ENCODE peak calls at places on chromosomes 16 and 17, in eight cellular contexts. F is sigmoid colon, D is K562, P is H1, C is transverse colon, R is esophagus muscularis mucosa, V is Panc1, N is GM23338. Y is an unnamed sample.

GRCh38 chr16:268141-269053 is 7.3 kb downstream of the RGS11 start:
- DNase-seq in C (peak; percentile 77), R (no peak), D (no peak), F (no peak), V (no peak), P (no peak), N (no peak), Y (no peak)

GRCh38 chr16:86901483-86901882 is 323.1 kb downstream of the FOXL1 start:
- DNase-seq in D (no peak), R (no peak), V (no peak), P (no peak), C (no peak), F (no peak), N (no peak), Y (no peak)

GRCh38 chr16:71526111-71526998 is at the start of gene CHST4:
- DNase-seq in C (no peak), N (peak; percentile 93), P (peak; percentile 66), V (no peak), D (no peak), R (no peak), F (no peak), Y (peak; percentile 30)

GRCh38 chr17:31842416-31843381 is 16.3 kb downstream of the COPRS start:
- DNase-seq in C (peak; percentile 78), N (peak; percentile 93), D (peak; percentile 83), F (peak; percentile 89), P (peak; percentile 87), V (peak; percentile 52), R (no peak), Y (peak; percentile 27)

GRCh38 chr16:5383737-5384136 is 286.1 kb upstream of the EEF2KMT start:
- DNase-seq in C (no peak), F (no peak), R (no peak), N (no peak), P (no peak), V (no peak), D (no peak), Y (no peak)

GRCh38 chr17:9292563-9292941 is 271.2 kb downstream of the NTN1 start:
- DNase-seq in V (no peak), N (no peak), C (no peak), D (no peak), F (no peak), R (no peak), P (no peak), Y (no peak)

GRCh38 chr16:11224894-11225676 is 30.9 kb downstream of the SOCS1 start:
- DNase-seq in P (no peak), R (no peak), V (no peak), N (no peak), C (peak; percentile 78), F (no peak), D (no peak), Y (peak; percentile 67)

GRCh38 chr17:42221886-42222745 is 27.8 kb upstream of the GHDC start:
- DNase-seq in N (peak; percentile 83), V (peak; percentile 38), P (peak; percentile 59), D (peak; percentile 48), F (no peak), C (peak; percentile 44), R (no peak), Y (peak; percentile 18)

GRCh38 chr17:7575481-7575883 is 4.0 kb upstream of the CD68 start:
- DNase-seq in V (no peak), D (no peak), P (no peak), C (no peak), N (no peak), F (no peak), R (no peak), Y (peak; percentile 0)

GRCh38 chr17:7574176-7574953 is 5.1 kb upstream of the CD68 start:
- DNase-seq in C (no peak), N (no peak), P (no peak), R (no peak), D (no peak), F (no peak), V (no peak), Y (peak; percentile 0)

GRCh38 chr17:7577327-7578199 is 1.9 kb upstream of the CD68 start:
- DNase-seq in C (no peak), P (no peak), R (no peak), N (no peak), V (no peak), D (no peak), F (no peak), Y (no peak)

GRCh38 chr17:7576432-7576937 is 3.0 kb upstream of the CD68 start:
- DNase-seq in C (no peak), F (no peak), D (no peak), V (no peak), R (no peak), P (no peak), N (no peak), Y (no peak)

DNA sequence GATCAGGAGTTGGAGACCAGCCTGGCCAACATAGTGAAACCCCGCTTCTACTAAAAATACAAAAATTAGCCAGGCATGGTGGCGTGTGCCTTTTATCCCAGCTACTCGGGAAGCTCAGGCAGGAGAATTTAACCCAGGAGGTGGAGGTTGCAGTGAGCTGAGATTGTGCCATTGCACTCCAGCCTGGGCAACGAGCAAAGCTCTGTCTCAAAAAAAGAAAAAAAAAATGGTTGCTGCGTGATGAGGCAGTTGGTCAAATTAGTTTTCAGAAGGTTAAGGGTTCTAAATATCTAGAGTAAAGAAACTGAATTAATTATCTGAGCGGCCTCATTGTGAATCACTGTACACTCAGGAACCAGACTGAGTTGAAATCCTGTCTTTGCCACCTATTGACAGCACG is 3.5 kb upstream of the CD68 start:
- DNase-seq in R (no peak), D (no peak), N (no peak), C (no peak), P (no peak), F (no peak), V (no peak), Y (peak; percentile 0)
- TF ChIP-seq POLR2AphosphoS5 in R (no peak), D (peak; percentile 3), N (no peak), C (no peak), P (no peak), F (no peak), V (peak; percentile 32), Y (no peak)

GRCh38 chr17:75558666-75559530 is 28.7 kb upstream of the MYO15B start:
- DNase-seq in F (no peak), N (peak; percentile 55), V (no peak), P (no peak), D (peak; percentile 78), R (no peak), C (no peak), Y (no peak)

GRCh38 chr17:75555679-75556153 is 30.2 kb downstream of the LLGL2 start:
- DNase-seq in F (no peak), R (no peak), N (no peak), V (no peak), C (peak; percentile 63), P (no peak), D (no peak), Y (no peak)

GRCh38 chr17:75559958-75560533 is 27.6 kb upstream of the MYO15B start:
- DNase-seq in C (no peak), V (no peak), N (no peak), F (no peak), R (no peak), D (no peak), P (no peak), Y (no peak)

GRCh38 chr17:75557075-75557851 is 30.3 kb upstream of the MYO15B start:
- DNase-seq in P (no peak), D (peak; percentile 82), N (no peak), F (no peak), R (no peak), C (peak; percentile 81), V (no peak), Y (no peak)

GRCh38 chr17:75557852-75558665 is 29.5 kb upstream of the MYO15B start:
- DNase-seq in P (no peak), N (no peak), R (no peak), D (no peak), F (no peak), C (no peak), V (no peak), Y (no peak)
- H3K27ac ChIP-seq in P (no peak overlapping the region), N (no peak overlapping the region), R (no peak overlapping the region), D (no peak overlapping the region), F (no peak overlapping the region), C (peak overlapping the region; percentile 77), V (peak overlapping the region; percentile 82), Y (no peak overlapping the region)

DNA sequence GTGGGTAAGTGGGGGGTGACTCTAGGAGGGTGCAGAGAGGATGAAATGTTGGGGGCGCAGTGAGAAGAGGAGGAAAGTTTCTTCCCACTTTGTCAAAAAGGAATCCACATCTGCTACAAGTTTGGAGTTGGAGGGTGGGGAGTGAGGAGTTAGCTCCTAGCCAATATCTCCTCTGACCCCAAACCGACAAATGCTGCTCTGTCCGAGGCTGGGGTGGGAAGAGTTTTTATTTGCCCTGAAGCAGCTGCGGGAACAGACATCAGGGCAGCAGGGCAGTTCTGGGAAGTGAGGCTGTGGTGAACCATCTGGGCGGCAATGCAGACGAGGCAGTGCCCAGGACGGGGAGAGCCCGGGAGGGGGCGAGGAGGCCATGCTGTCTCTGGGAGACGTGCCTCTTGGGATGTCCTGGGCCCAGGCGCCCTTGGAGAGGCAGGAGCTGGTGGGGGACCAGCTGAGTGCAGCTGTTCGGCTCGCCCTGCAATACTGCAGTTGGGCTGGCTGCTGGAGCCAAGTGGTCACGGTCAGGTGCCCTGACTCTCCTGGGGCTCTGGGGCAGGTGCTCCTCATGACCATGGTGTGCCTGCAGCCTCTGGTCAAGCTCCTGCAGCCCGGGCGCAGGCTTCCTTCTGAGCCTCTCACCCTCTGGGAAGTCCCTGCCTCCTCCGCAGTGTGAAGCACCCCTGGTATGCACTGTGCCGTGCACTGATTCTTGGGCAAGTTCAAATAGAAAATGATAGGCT is 6.4 kb upstream of the SOCS3 start:
- DNase-seq in P (no peak), F (no peak), N (peak; percentile 48), D (no peak), C (no peak), R (no peak), V (no peak), Y (no peak)
- TF ChIP-seq POLR2AphosphoS5 in P (no peak), F (no peak), N (no peak), D (no peak), C (no peak), R (no peak), V (no peak), Y (no peak)

GRCh38 chr17:17857496-17857895 is 20.7 kb upstream of the SREBF1 start:
- DNase-seq in R (no peak), F (no peak), C (no peak), N (no peak), D (no peak), V (no peak), P (no peak), Y (no peak)

GRCh38 chr17:17859909-17860760 is 23.3 kb upstream of the SREBF1 start:
- DNase-seq in V (no peak), C (peak; percentile 68), N (peak; percentile 79), D (peak; percentile 75), F (peak; percentile 82), R (no peak), P (peak; percentile 86), Y (peak; percentile 17)

GRCh38 chr17:17856386-17856785 is 19.6 kb upstream of the SREBF1 start:
- DNase-seq in D (no peak), V (no peak), F (no peak), C (no peak), P (no peak), R (no peak), N (no peak), Y (no peak)

GRCh38 chr17:17865035-17865434 is 28.2 kb upstream of the SREBF1 start:
- DNase-seq in N (no peak), P (no peak), R (no peak), D (no peak), C (no peak), V (no peak), F (no peak), Y (no peak)

DNA sequence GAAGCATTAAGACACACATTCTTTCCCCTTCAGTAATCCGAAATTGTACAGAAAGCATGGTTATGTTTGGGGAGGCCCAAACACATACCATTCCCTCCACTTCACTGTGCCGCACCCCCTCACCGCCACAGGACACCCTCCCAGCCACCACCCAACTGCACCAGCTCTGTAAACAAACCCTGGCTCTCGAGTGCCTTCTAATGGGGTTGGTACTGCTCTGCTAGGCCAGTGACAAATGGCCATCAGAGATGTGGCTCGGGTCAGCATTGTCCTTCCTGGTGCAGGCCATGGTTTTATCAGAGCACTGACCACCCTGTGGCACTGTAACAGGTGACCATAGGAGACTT is 23.9 kb upstream of the SREBF1 start:
- DNase-seq in D (no peak), P (no peak), F (no peak), C (no peak), V (no peak), N (no peak), R (no peak), Y (no peak)
- H3K27ac ChIP-seq in D (no peak overlapping the region), P (no peak overlapping the region), F (no peak overlapping the region), C (no peak overlapping the region), V (no peak overlapping the region), N (no peak overlapping the region), R (no peak overlapping the region), Y (no peak overlapping the region)